ENCODE peak calls at places on chromosomes 2 and 18, in four cellular contexts. T, P, S and F are unnamed samples.

GRCh38 chr2:24359701-24360049 is 661 bp downstream of the ITSN2 start:
- DNase-seq in S (peak; percentile 82), T (peak; percentile 27), P (peak; percentile 39), F (no peak)

GRCh38 chr2:192195548-192196418 is 1.1 kb upstream of the TMEFF2 start:
- DNase-seq in P (peak; percentile 11), S (peak; percentile 63), T (peak; percentile 22), F (no peak)

GRCh38 chr2:104140361-104140760 is 713.6 kb upstream of the POU3F3 start:
- DNase-seq in P (no peak), T (no peak), S (no peak), F (no peak)

GRCh38 chr18:48336332-48336731 is 72.9 kb downstream of the ZBTB7C start:
- DNase-seq in T (no peak), S (no peak), P (no peak), F (no peak)

GRCh38 chr2:239222346-239223028 is 178.3 kb downstream of the HDAC4 start:
- DNase-seq in P (no peak), T (no peak), S (no peak), F (no peak)

GRCh38 chr2:237588044-237588696 is 2.4 kb downstream of the RAB17 start:
- DNase-seq in S (no peak), P (no peak), T (no peak), F (no peak)

GRCh38 chr2:204407209-204408070 is 137.8 kb upstream of the PARD3B start:
- DNase-seq in S (no peak), T (peak; percentile 75), P (no peak), F (peak; percentile 5)

GRCh38 chr18:70289351-70290330 is 796 bp downstream of the SOCS6 start:
- DNase-seq in T (peak; percentile 38), S (peak; percentile 74), P (peak; percentile 22), F (no peak)

GRCh38 chr2:61380120-61380881 is 90.6 kb downstream of the USP34 start:
- DNase-seq in T (no peak), P (no peak), S (no peak), F (no peak)

GRCh38 chr2:120738786-120739771 is 3.4 kb downstream of the GLI2 start:
- DNase-seq in T (no peak), S (no peak), P (no peak), F (no peak)

GRCh38 chr18:77340815-77341214 is 91.2 kb downstream of the GALR1 start:
- DNase-seq in S (no peak), T (no peak), P (no peak), F (no peak)

GRCh38 chr18:8705280-8705940 is at the start of gene MTCL1:
- DNase-seq in P (no peak), T (peak; percentile 25), S (peak; percentile 84), F (peak; percentile 41)

GRCh38 chr2:212282596-212283330 is 255.8 kb downstream of the ERBB4 start:
- DNase-seq in P (no peak), T (peak; percentile 91), S (no peak), F (no peak)

GRCh38 chr2:207616185-207616584 is 9.0 kb downstream of the METTL21A start:
- DNase-seq in T (no peak), P (no peak), S (no peak), F (no peak)

GRCh38 chr18:13264986-13265900 is 46.7 kb downstream of the LDLRAD4 start:
- DNase-seq in S (peak; percentile 45), T (no peak), P (no peak), F (no peak)

GRCh38 chr2:199624958-199625357 is 167.2 kb upstream of the SATB2 start:
- DNase-seq in T (no peak), S (no peak), P (no peak), F (no peak)

GRCh38 chr2:143686585-143687164 is 557.5 kb downstream of the ARHGAP15 start:
- DNase-seq in S (no peak), T (peak; percentile 6), P (no peak), F (no peak)